ENCODE peak calls at places on chromosomes 12 and 14, in six cellular contexts. N, F, E, V, M and X are unnamed samples.

GRCh38 chr14:81211844-81212243 is 8.9 kb downstream of the GTF2A1 start:
- DNase-seq in N (no peak), F (no peak), E (no peak), V (no peak), M (no peak), X (no peak)

GRCh38 chr12:75602111-75602510 is 90.7 kb upstream of the KRR1 start:
- DNase-seq in N (no peak), F (no peak), E (no peak), V (no peak), M (no peak), X (no peak)

GRCh38 chr14:100578552-100578951 is 8.7 kb downstream of the BEGAIN start:
- DNase-seq in N (no peak), F (no peak), E (no peak), V (no peak), M (no peak), X (no peak)

GRCh38 chr14:73237219-73237785 is at the start of gene PAPLN:
- DNase-seq in N (no peak), F (peak; percentile 23), E (no peak), V (no peak), M (peak; percentile 70), X (peak; percentile 60)

GRCh38 chr14:106556665-106557289 is 1030.4 kb downstream of the TMEM121 start:
- DNase-seq in N (peak; percentile 93), F (peak; percentile 33), E (no peak), V (peak; percentile 74), M (no peak), X (peak; percentile 45)

GRCh38 chr12:85310456-85311076 is 30.5 kb downstream of the ALX1 start:
- DNase-seq in N (no peak), F (no peak), E (no peak), V (no peak), M (no peak), X (no peak)

GRCh38 chr12:15274561-15274967 is 47.7 kb upstream of the PTPRO start:
- DNase-seq in N (no peak), F (no peak), E (peak; percentile 59), V (no peak), M (no peak), X (no peak)

GRCh38 chr12:66118240-66118891 is 12.2 kb downstream of the LLPH start:
- DNase-seq in N (no peak), F (no peak), E (no peak), V (no peak), M (no peak), X (no peak)

GRCh38 chr14:95313707-95314106 is 6.0 kb downstream of the CLMN start:
- DNase-seq in N (no peak), F (no peak), E (peak; percentile 81), V (no peak), M (no peak), X (peak; percentile 39)

GRCh38 chr12:27772328-27773049 is 7.5 kb upstream of the KLHL42 start:
- DNase-seq in N (no peak), F (no peak), E (no peak), V (no peak), M (no peak), X (no peak)

GRCh38 chr12:64459388-64460024 is 7.6 kb downstream of the TBK1 start:
- DNase-seq in N (no peak), F (peak; percentile 4), E (no peak), V (no peak), M (no peak), X (peak; percentile 17)

GRCh38 chr12:56258068-56258819 is at the start of gene ANKRD52:
- DNase-seq in N (peak; percentile 92), F (peak; percentile 60), E (peak; percentile 68), V (peak; percentile 57), M (peak; percentile 82), X (peak; percentile 96)

GRCh38 chr12:7934560-7935463 is 1.2 kb downstream of the SLC2A3 start:
- DNase-seq in N (peak; percentile 62), F (no peak), E (no peak), V (no peak), M (no peak), X (no peak)

GRCh38 chr12:51424662-51425539 is at the start of gene SLC4A8:
- DNase-seq in N (peak; percentile 90), F (peak; percentile 90), E (peak; percentile 80), V (peak; percentile 44), M (peak; percentile 99), X (peak; percentile 95)

GRCh38 chr12:1491983-1492697 is 102.2 kb downstream of the FBXL14 start:
- DNase-seq in N (peak; percentile 37), F (no peak), E (no peak), V (no peak), M (peak; percentile 66), X (no peak)

GRCh38 chr12:114812858-114813761 is 129.1 kb upstream of the TBX3 start:
- DNase-seq in N (no peak), F (peak; percentile 72), E (peak; percentile 69), V (no peak), M (peak; percentile 84), X (no peak)

GRCh38 chr12:112151766-112152541 is 26.6 kb downstream of the TRAFD1 start:
- DNase-seq in N (peak; percentile 46), F (no peak), E (peak; percentile 32), V (no peak), M (no peak), X (no peak)

GRCh38 chr14:100899841-100900771 is 3.4 kb downstream of the RTL1 start:
- DNase-seq in N (peak; percentile 32), F (no peak), E (no peak), V (no peak), M (peak; percentile 67), X (no peak)

GRCh38 chr12:115232455-115233156 is 548.6 kb upstream of the TBX3 start:
- DNase-seq in N (no peak), F (no peak), E (no peak), V (no peak), M (peak; percentile 58), X (no peak)

GRCh38 chr14:104871656-104872468 is 6.8 kb downstream of the CEP170B start:
- DNase-seq in N (no peak), F (no peak), E (no peak), V (no peak), M (no peak), X (no peak)

GRCh38 chr14:54838931-54839512 is 63.6 kb downstream of the GCH1 start:
- DNase-seq in N (no peak), F (no peak), E (no peak), V (no peak), M (no peak), X (no peak)

GRCh38 chr12:93244514-93245077 is 133.1 kb upstream of the NUDT4 start:
- DNase-seq in N (no peak), F (no peak), E (no peak), V (no peak), M (peak; percentile 4), X (peak; percentile 40)

GRCh38 chr12:20370001-20370381 is 1.7 kb downstream of the PDE3A start:
- DNase-seq in N (no peak), F (no peak), E (peak; percentile 41), V (no peak), M (peak; percentile 82), X (no peak)

GRCh38 chr14:105577339-105577861 is 51.0 kb downstream of the TMEM121 start:
- DNase-seq in N (no peak), F (no peak), E (no peak), V (no peak), M (peak; percentile 15), X (no peak)

GRCh38 chr12:83945871-83946270 is 966.7 kb downstream of the SLC6A15 start:
- DNase-seq in N (no peak), F (no peak), E (no peak), V (no peak), M (no peak), X (no peak)

GRCh38 chr12:111768159-111768895 is 1.6 kb downstream of the ALDH2 start:
- DNase-seq in N (no peak), F (no peak), E (no peak), V (no peak), M (no peak), X (no peak)